ENCODE peak calls at places on chromosomes 3 and 15, in nine cellular contexts. P, T, S, R, V, A, M, G and F are unnamed samples.

GRCh38 chr15:28920781-28921331 is 35.1 kb downstream of the APBA2 start:
- DNase-seq in P (no peak), T (no peak), S (no peak), R (no peak), V (no peak), A (no peak), M (no peak), G (no peak), F (no peak)

GRCh38 chr3:94349310-94349848 is 286.5 kb downstream of the NSUN3 start:
- DNase-seq in P (no peak), T (no peak), S (no peak), R (no peak), V (no peak), A (no peak), M (no peak), G (no peak), F (no peak)

GRCh38 chr15:83100072-83100646 is 7.3 kb upstream of the TM6SF1 start:
- DNase-seq in P (no peak), T (no peak), S (no peak), R (no peak), V (no peak), A (no peak), M (no peak), G (no peak), F (no peak)

GRCh38 chr3:159902531-159903314 is 85.9 kb upstream of the IL12A start:
- DNase-seq in P (no peak), T (peak; percentile 19), S (no peak), R (no peak), V (no peak), A (no peak), M (no peak), G (no peak), F (no peak)

GRCh38 chr3:44395714-44396113 is 57.1 kb downstream of the TCAIM start:
- DNase-seq in P (no peak), T (no peak), S (no peak), R (no peak), V (no peak), A (no peak), M (no peak), G (no peak), F (no peak)

GRCh38 chr3:70870576-70870975 is 558.1 kb upstream of the MDFIC2 start:
- DNase-seq in P (no peak), T (no peak), S (no peak), R (no peak), V (no peak), A (no peak), M (no peak), G (no peak), F (no peak)

GRCh38 chr3:46538803-46539442 is 27.2 kb downstream of the LRRC2 start:
- DNase-seq in P (no peak), T (peak; percentile 71), S (no peak), R (no peak), V (peak; percentile 77), A (no peak), M (peak; percentile 41), G (no peak), F (peak; percentile 77)

GRCh38 chr15:69537085-69537484 is 84.5 kb downstream of the RPLP1 start:
- DNase-seq in P (no peak), T (no peak), S (no peak), R (no peak), V (no peak), A (no peak), M (no peak), G (no peak), F (no peak)

GRCh38 chr15:90691369-90691768 is 25.8 kb upstream of the BLM start:
- DNase-seq in P (no peak), T (no peak), S (no peak), R (no peak), V (no peak), A (no peak), M (no peak), G (no peak), F (no peak)
- TF ChIP-seq CTCF in P (no peak), T (no peak), S (no peak), R (no peak), V (no peak), A (no peak), M (peak; percentile 11), G (no peak), F (no peak)

GRCh38 chr3:197525706-197526105 is 30.1 kb downstream of the BDH1 start:
- DNase-seq in P (no peak), T (no peak), S (no peak), R (no peak), V (no peak), A (no peak), M (peak; percentile 36), G (peak; percentile 37), F (no peak)
- TF ChIP-seq CTCF in P (peak; percentile 28), T (no peak), S (no peak), R (no peak), V (no peak), A (peak; percentile 19), M (peak; percentile 32), G (no peak), F (no peak)

DNA sequence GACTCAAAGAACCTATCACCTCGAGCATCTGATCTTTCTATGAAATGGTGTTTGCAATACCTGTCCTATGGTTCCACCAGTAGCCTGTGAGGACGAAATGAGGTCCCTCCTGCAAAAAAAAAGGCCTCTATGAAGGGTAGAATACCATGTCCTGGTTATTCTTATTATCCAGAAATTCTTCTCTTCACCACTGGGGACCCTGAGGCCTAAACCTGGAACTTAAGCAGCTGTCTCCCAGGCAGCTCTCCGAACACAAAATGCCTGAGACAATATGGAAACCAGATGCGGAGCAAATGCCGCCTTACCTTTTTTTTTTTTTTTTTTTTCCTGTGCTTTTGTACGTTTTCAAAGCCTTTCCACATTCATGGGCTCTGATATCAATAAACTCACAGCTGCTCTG is 62.1 kb upstream of the WNT5A start:
- DNase-seq in P (no peak), T (no peak), S (no peak), R (no peak), V (peak; percentile 24), A (no peak), M (peak; percentile 20), G (no peak), F (no peak)
- TF ChIP-seq CTCF in P (no peak), T (no peak), S (peak; percentile 27), R (peak; percentile 21), V (peak; percentile 28), A (no peak), M (peak; percentile 20), G (no peak), F (no peak)

GRCh38 chr15:50411870-50412269 is 12.3 kb upstream of the USP8 start:
- DNase-seq in P (no peak), T (no peak), S (no peak), R (no peak), V (no peak), A (no peak), M (no peak), G (no peak), F (no peak)
- TF ChIP-seq CTCF in P (no peak), T (no peak), S (no peak), R (no peak), V (no peak), A (no peak), M (no peak), G (no peak), F (no peak)

DNA sequence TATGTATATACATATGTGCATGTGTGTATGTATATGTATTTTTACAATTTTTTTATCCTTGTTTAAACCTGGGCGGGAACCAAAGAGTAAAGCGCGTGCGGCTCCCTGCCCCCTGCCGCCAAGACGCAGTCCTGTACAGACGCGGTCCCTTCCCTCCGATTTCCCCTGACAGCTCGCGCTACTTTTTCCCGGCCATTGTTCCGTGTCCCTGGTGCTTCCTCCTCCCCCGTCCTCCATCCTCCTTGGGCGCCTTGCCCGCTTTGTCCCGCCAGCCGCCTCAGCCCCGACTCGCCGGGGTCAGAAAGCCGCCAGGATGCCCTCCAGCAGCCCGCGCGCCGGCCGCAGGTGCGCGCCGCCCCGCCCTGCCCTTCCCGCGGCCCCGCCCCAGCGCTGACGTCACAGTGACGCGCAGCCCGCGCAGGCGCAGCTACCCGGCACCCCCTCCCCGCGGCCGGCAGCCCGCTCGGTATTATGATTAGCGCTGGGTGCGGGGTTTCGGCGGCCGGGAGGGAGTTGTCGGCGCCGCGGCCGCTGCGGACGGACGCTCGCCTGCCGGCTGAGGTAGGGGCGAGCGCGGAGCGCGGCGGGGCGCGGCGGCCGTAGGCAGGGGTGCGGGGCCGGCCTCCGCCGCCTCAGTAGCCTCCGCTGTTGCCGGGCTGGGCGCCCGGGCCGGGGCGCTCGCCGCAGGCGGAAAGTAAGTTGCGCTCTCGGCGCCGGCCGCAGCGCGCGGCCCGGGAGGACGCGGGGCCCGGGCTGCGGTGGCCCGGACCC is at the start of gene SNRK:
- DNase-seq in P (peak; percentile 4), T (peak; percentile 98), S (peak; percentile 91), R (peak; percentile 92), V (peak; percentile 73), A (peak; percentile 85), M (peak; percentile 79), G (peak; percentile 95), F (peak; percentile 95)
- TF ChIP-seq CTCF in P (no peak), T (no peak), S (peak; percentile 2), R (peak; percentile 40), V (peak; percentile 40), A (peak; percentile 23), M (peak; percentile 32), G (no peak), F (no peak)

GRCh38 chr3:140974900-140975299 is 33.3 kb downstream of the SLC25A36 start:
- DNase-seq in P (no peak), T (no peak), S (no peak), R (no peak), V (no peak), A (no peak), M (no peak), G (no peak), F (no peak)

GRCh38 chr3:140972833-140973232 is 31.2 kb downstream of the SLC25A36 start:
- DNase-seq in P (no peak), T (peak; percentile 18), S (no peak), R (no peak), V (peak; percentile 48), A (no peak), M (peak; percentile 43), G (no peak), F (no peak)
- TF ChIP-seq CTCF in P (peak; percentile 52), T (no peak), S (peak; percentile 29), R (peak; percentile 57), V (peak; percentile 46), A (peak; percentile 29), M (peak; percentile 34), G (peak; percentile 15), F (no peak)

DNA sequence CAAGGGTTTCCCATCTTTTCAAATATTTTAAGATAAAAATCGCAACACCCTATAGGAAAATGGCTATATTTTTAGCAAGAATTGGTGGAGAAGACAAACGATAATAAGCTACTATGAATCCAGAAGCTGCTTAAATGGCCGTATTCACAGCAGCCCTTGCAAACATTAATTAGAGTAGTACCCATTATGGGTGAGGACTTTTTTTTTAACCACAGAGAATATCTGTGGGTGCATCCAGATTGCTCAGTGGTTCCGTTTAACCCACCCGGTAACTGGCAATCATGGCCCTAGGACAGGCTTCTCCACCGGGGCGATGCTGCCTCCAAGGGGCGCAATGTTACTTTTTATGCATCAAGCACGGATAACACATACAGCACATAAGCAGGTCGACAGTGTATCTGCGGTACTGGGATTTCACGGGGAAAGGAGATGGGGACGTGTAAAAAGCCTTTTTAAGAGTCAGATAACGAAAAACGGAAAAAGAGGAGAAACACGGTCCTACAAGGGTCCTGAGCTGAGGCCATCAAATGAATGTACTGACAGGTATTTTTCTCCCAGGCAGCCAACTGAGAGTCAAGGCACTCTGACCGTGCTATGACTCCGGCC is 968 bp upstream of the TMEM266 start:
- DNase-seq in P (no peak), T (peak; percentile 55), S (no peak), R (no peak), V (peak; percentile 14), A (peak; percentile 21), M (no peak), G (peak; percentile 7), F (peak; percentile 41)
- TF ChIP-seq CTCF in P (peak; percentile 74), T (peak; percentile 15), S (no peak), R (no peak), V (peak; percentile 6), A (peak; percentile 31), M (peak; percentile 1), G (no peak), F (peak; percentile 40)